ENCODE peak calls at places on chromosomes 7 and 10, in four cellular contexts. V is dermis microvascular lymphatic vessel endothelial cell, K is NCI-H2029, A is adipocyte. Q is an unnamed sample.
A peak's percentile ranks its signal among the peaks of the same experiment; 100 is the strongest.

GRCh38 chr7:150968056-150968455 is 10.1 kb downstream of the KCNH2 start:
- DNase-seq in A (no peak), V (no peak), K (no peak), Q (no peak)

GRCh38 chr7:104272767-104273384 is 55.5 kb upstream of the LHFPL3 start:
- DNase-seq in V (peak; percentile 47), A (peak; percentile 59), K (peak; percentile 22), Q (peak; percentile 5)

GRCh38 chr10:79060641-79061255 is 8.0 kb upstream of the ZMIZ1 start:
- DNase-seq in K (no peak), V (no peak), A (no peak), Q (no peak)

GRCh38 chr10:73857446-73857845 is 16.9 kb downstream of the CAMK2G start:
- DNase-seq in V (no peak), K (no peak), A (no peak), Q (no peak)

GRCh38 chr7:134866581-134866980 is 87.1 kb downstream of the CALD1 start:
- DNase-seq in V (peak; percentile 74), K (no peak), A (peak; percentile 75), Q (no peak)

GRCh38 chr10:98399784-98400183 is 15.2 kb downstream of the PYROXD2 start:
- DNase-seq in A (no peak), V (no peak), K (no peak), Q (no peak)

GRCh38 chr7:151853896-151854807 is 22.8 kb downstream of the PRKAG2 start:
- DNase-seq in V (no peak), A (no peak), K (no peak), Q (no peak)

GRCh38 chr7:32218741-32219283 is 148.6 kb upstream of the PDE1C start:
- DNase-seq in V (no peak), A (no peak), K (no peak), Q (no peak)

GRCh38 chr7:124635416-124635815 is 130.2 kb downstream of the GPR37 start:
- DNase-seq in K (no peak), V (no peak), A (no peak), Q (no peak)

GRCh38 chr10:42850931-42851330 is 68.3 kb downstream of the BMS1 start:
- DNase-seq in V (peak; percentile 27), A (peak; percentile 7), K (no peak), Q (no peak)

GRCh38 chr10:126119591-126119990 is 223.2 kb downstream of the FANK1 start:
- DNase-seq in K (no peak), V (no peak), A (peak; percentile 23), Q (no peak)

GRCh38 chr10:75399461-75400162 is 2.0 kb downstream of the ZNF503 start:
- DNase-seq in V (peak; percentile 73), A (peak; percentile 77), K (no peak), Q (peak; percentile 47)

GRCh38 chr7:50533849-50534248 is 31.4 kb downstream of the DDC start:
- DNase-seq in V (no peak), K (no peak), A (no peak), Q (no peak)

GRCh38 chr7:100476903-100477870 is 1.8 kb downstream of the TSC22D4 start:
- DNase-seq in A (peak; percentile 51), V (peak; percentile 43), K (no peak), Q (no peak)

GRCh38 chr7:5036446-5036845 is 9.2 kb upstream of the RBAK start:
- DNase-seq in V (no peak), K (no peak), A (no peak), Q (no peak)

GRCh38 chr10:114724707-114725106 is 66.6 kb upstream of the ABLIM1 start:
- DNase-seq in V (no peak), K (no peak), A (no peak), Q (no peak)

GRCh38 chr7:28955723-28956607 is 2.2 kb downstream of the TRIL start:
- DNase-seq in V (peak; percentile 77), K (peak; percentile 69), A (peak; percentile 74), Q (peak; percentile 35)

GRCh38 chr10:43879162-43879561 is 230.5 kb upstream of the ZNF32 start:
- DNase-seq in K (no peak), A (no peak), V (no peak), Q (no peak)

GRCh38 chr10:63901228-63901627 is 380.0 kb downstream of the REEP3 start:
- DNase-seq in K (no peak), V (no peak), A (no peak), Q (no peak)

GRCh38 chr7:155885162-155886160 is 73.2 kb upstream of the SHH start:
- DNase-seq in A (peak; percentile 2), V (peak; percentile 85), K (no peak), Q (no peak)

GRCh38 chr7:46129831-46130230 is 208.8 kb upstream of the IGFBP3 start:
- DNase-seq in A (no peak), K (peak; percentile 3), V (no peak), Q (no peak)

GRCh38 chr10:127853868-127854768 is 38.6 kb downstream of the CLRN3 start:
- DNase-seq in V (peak; percentile 75), A (peak; percentile 73), K (peak; percentile 32), Q (no peak)

GRCh38 chr10:126350216-126350992 is 37.9 kb downstream of the ADAM12 start:
- DNase-seq in K (peak; percentile 20), V (peak; percentile 1), A (peak; percentile 62), Q (no peak)

GRCh38 chr7:37191797-37192196 is 256.9 kb downstream of the ELMO1 start:
- DNase-seq in K (no peak), V (no peak), A (no peak), Q (no peak)

GRCh38 chr7:80942261-80943041 is 23.6 kb upstream of the SEMA3C start:
- DNase-seq in V (peak; percentile 92), K (no peak), A (peak; percentile 97), Q (no peak)

GRCh38 chr10:71236286-71236685 is 23.9 kb downstream of the UNC5B start:
- DNase-seq in V (no peak), A (no peak), K (no peak), Q (no peak)

GRCh38 chr10:114541081-114541833 is 116.8 kb downstream of the ABLIM1 start:
- DNase-seq in V (no peak), K (no peak), A (peak; percentile 75), Q (no peak)

GRCh38 chr10:119263966-119264621 is 56.7 kb downstream of the GRK5 start:
- DNase-seq in A (no peak), V (peak; percentile 82), K (peak; percentile 38), Q (no peak)

GRCh38 chr7:97418312-97418711 is 300.8 kb downstream of the SDHAF3 start:
- DNase-seq in V (no peak), A (no peak), K (no peak), Q (no peak)

GRCh38 chr7:41103331-41103730 is 599.6 kb downstream of the INHBA start:
- DNase-seq in A (no peak), V (peak; percentile 28), K (no peak), Q (no peak)

GRCh38 chr7:150631866-150632864 is at the start of gene GIMAP6:
- DNase-seq in K (no peak), V (peak; percentile 72), A (no peak), Q (no peak)

GRCh38 chr7:115300228-115300870 is 378.5 kb downstream of the MDFIC start:
- DNase-seq in K (no peak), A (peak; percentile 30), V (peak; percentile 13), Q (no peak)

GRCh38 chr7:38274927-38275326 is 1.5 kb upstream of the TARP start:
- DNase-seq in V (no peak), A (no peak), K (no peak), Q (no peak)

GRCh38 chr7:121442845-121443244 is 46.7 kb upstream of the FAM3C start:
- DNase-seq in A (no peak), V (peak; percentile 7), K (peak; percentile 52), Q (no peak)

GRCh38 chr7:92281031-92281430 is 35.3 kb downstream of the ANKIB1 start:
- DNase-seq in A (no peak), K (no peak), V (no peak), Q (no peak)

GRCh38 chr7:151456782-151457181 is 16.8 kb upstream of the CRYGN start:
- DNase-seq in V (no peak), K (no peak), A (no peak), Q (no peak)

GRCh38 chr10:5071411-5072198 is 22.6 kb upstream of the AKR1C3 start:
- DNase-seq in V (peak; percentile 79), A (peak; percentile 89), K (no peak), Q (peak; percentile 25)

GRCh38 chr10:109374215-109374614 is 549.1 kb downstream of the XPNPEP1 start:
- DNase-seq in A (peak; percentile 61), V (no peak), K (no peak), Q (no peak)

Q was measured in NCI-H2107.